ENCODE peak calls at places on chromosomes 13 and 19, in nine cellular contexts. One of them, this sample, is unnamed.
A peak's percentile ranks its signal among the peaks of the same experiment; 100 is the strongest.

GRCh38 chr13:72886272-72887062 is 104.5 kb downstream of the PIBF1 start:
- DNase-seq in IMR-90: peak; percentile 30
- DNase-seq in tibial nerve: no peak
- DNase-seq in bronchial epithelial cell: no peak
- DNase-seq in Panc1: no peak
- DNase-seq in transverse colon: no peak
- DNase-seq in cardiac muscle cell: no peak
- DNase-seq in lower lobe of right lung: no peak
- DNase-seq in adrenal gland: no peak
- DNase-seq in this sample: no peak

GRCh38 chr19:53951947-53952346 is 10.8 kb upstream of the CACNG8 start:
- DNase-seq in cardiac muscle cell: no peak
- DNase-seq in tibial nerve: no peak
- DNase-seq in adrenal gland: no peak
- DNase-seq in IMR-90: no peak
- DNase-seq in Panc1: no peak
- DNase-seq in transverse colon: no peak
- DNase-seq in bronchial epithelial cell: no peak
- DNase-seq in lower lobe of right lung: no peak
- DNase-seq in this sample: no peak

GRCh38 chr19:14156971-14157717 is 20.8 kb upstream of the ASF1B start:
- DNase-seq in lower lobe of right lung: no peak
- DNase-seq in transverse colon: no peak
- DNase-seq in adrenal gland: no peak
- DNase-seq in tibial nerve: no peak
- DNase-seq in cardiac muscle cell: no peak
- DNase-seq in bronchial epithelial cell: no peak
- DNase-seq in IMR-90: no peak
- DNase-seq in Panc1: no peak
- DNase-seq in this sample: no peak

GRCh38 chr19:17448190-17448967 is at the start of gene TMEM221:
- DNase-seq in transverse colon: peak; percentile 61
- DNase-seq in tibial nerve: peak; percentile 16
- DNase-seq in IMR-90: no peak
- DNase-seq in bronchial epithelial cell: no peak
- DNase-seq in Panc1: no peak
- DNase-seq in cardiac muscle cell: peak; percentile 71
- DNase-seq in adrenal gland: peak; percentile 67
- DNase-seq in lower lobe of right lung: peak; percentile 59
- DNase-seq in this sample: peak; percentile 41

GRCh38 chr13:51974485-51974884 is 36.8 kb downstream of the ATP7B start:
- DNase-seq in IMR-90: no peak
- DNase-seq in bronchial epithelial cell: no peak
- DNase-seq in adrenal gland: no peak
- DNase-seq in Panc1: no peak
- DNase-seq in tibial nerve: no peak
- DNase-seq in cardiac muscle cell: no peak
- DNase-seq in lower lobe of right lung: no peak
- DNase-seq in transverse colon: no peak
- DNase-seq in this sample: no peak

GRCh38 chr13:102440259-102440936 is 38.5 kb upstream of the FGF14 start:
- DNase-seq in IMR-90: no peak
- DNase-seq in adrenal gland: no peak
- DNase-seq in lower lobe of right lung: peak; percentile 48
- DNase-seq in tibial nerve: no peak
- DNase-seq in transverse colon: peak; percentile 42
- DNase-seq in Panc1: no peak
- DNase-seq in bronchial epithelial cell: peak; percentile 67
- DNase-seq in cardiac muscle cell: no peak
- DNase-seq in this sample: peak; percentile 49

GRCh38 chr13:111550062-111550461 is 229.6 kb downstream of the TEX29 start:
- DNase-seq in transverse colon: no peak
- DNase-seq in IMR-90: no peak
- DNase-seq in cardiac muscle cell: no peak
- DNase-seq in Panc1: no peak
- DNase-seq in lower lobe of right lung: no peak
- DNase-seq in tibial nerve: no peak
- DNase-seq in adrenal gland: no peak
- DNase-seq in bronchial epithelial cell: no peak
- DNase-seq in this sample: no peak

GRCh38 chr19:49468746-49469447 is 5.1 kb upstream of the FLT3LG start:
- DNase-seq in IMR-90: no peak
- DNase-seq in cardiac muscle cell: peak; percentile 66
- DNase-seq in bronchial epithelial cell: peak; percentile 66
- DNase-seq in tibial nerve: peak; percentile 75
- DNase-seq in lower lobe of right lung: no peak
- DNase-seq in adrenal gland: no peak
- DNase-seq in transverse colon: peak; percentile 77
- DNase-seq in Panc1: no peak
- DNase-seq in this sample: peak; percentile 83

GRCh38 chr13:65913173-65913572 is 1317.0 kb downstream of the PCDH9 start:
- DNase-seq in transverse colon: no peak
- DNase-seq in lower lobe of right lung: no peak
- DNase-seq in tibial nerve: no peak
- DNase-seq in Panc1: no peak
- DNase-seq in bronchial epithelial cell: peak; percentile 83
- DNase-seq in IMR-90: peak; percentile 86
- DNase-seq in adrenal gland: no peak
- DNase-seq in cardiac muscle cell: no peak
- DNase-seq in this sample: no peak

GRCh38 chr19:19873381-19873780 is 7.7 kb downstream of the ZNF253 start:
- DNase-seq in tibial nerve: no peak
- DNase-seq in transverse colon: no peak
- DNase-seq in cardiac muscle cell: no peak
- DNase-seq in IMR-90: no peak
- DNase-seq in Panc1: no peak
- DNase-seq in lower lobe of right lung: no peak
- DNase-seq in adrenal gland: no peak
- DNase-seq in bronchial epithelial cell: peak; percentile 12
- DNase-seq in this sample: no peak

GRCh38 chr13:59771272-59771671 is 392.5 kb downstream of the DIAPH3 start:
- DNase-seq in tibial nerve: no peak
- DNase-seq in IMR-90: peak; percentile 59
- DNase-seq in adrenal gland: no peak
- DNase-seq in Panc1: no peak
- DNase-seq in transverse colon: no peak
- DNase-seq in cardiac muscle cell: peak; percentile 38
- DNase-seq in lower lobe of right lung: no peak
- DNase-seq in bronchial epithelial cell: no peak
- DNase-seq in this sample: no peak

GRCh38 chr13:46114599-46114998 is 9.8 kb upstream of the CPB2 start:
- DNase-seq in cardiac muscle cell: no peak
- DNase-seq in tibial nerve: no peak
- DNase-seq in lower lobe of right lung: no peak
- DNase-seq in transverse colon: no peak
- DNase-seq in adrenal gland: no peak
- DNase-seq in IMR-90: no peak
- DNase-seq in bronchial epithelial cell: no peak
- DNase-seq in Panc1: no peak
- DNase-seq in this sample: no peak

GRCh38 chr13:39910833-39911232 is 255.4 kb downstream of the COG6 start:
- DNase-seq in lower lobe of right lung: no peak
- DNase-seq in IMR-90: no peak
- DNase-seq in bronchial epithelial cell: no peak
- DNase-seq in cardiac muscle cell: no peak
- DNase-seq in tibial nerve: no peak
- DNase-seq in Panc1: no peak
- DNase-seq in transverse colon: no peak
- DNase-seq in adrenal gland: no peak
- DNase-seq in this sample: no peak

GRCh38 chr19:38944981-38945506 is 14.3 kb downstream of the MRPS12 start:
- DNase-seq in IMR-90: no peak
- DNase-seq in adrenal gland: no peak
- DNase-seq in transverse colon: no peak
- DNase-seq in tibial nerve: no peak
- DNase-seq in bronchial epithelial cell: no peak
- DNase-seq in lower lobe of right lung: no peak
- DNase-seq in cardiac muscle cell: no peak
- DNase-seq in Panc1: no peak
- DNase-seq in this sample: no peak
- TF ChIP-seq CTCF in IMR-90: no peak
- TF ChIP-seq CTCF in adrenal gland: no peak
- TF ChIP-seq CTCF in transverse colon: no peak
- TF ChIP-seq CTCF in tibial nerve: no peak
- TF ChIP-seq CTCF in bronchial epithelial cell: no peak
- TF ChIP-seq CTCF in lower lobe of right lung: no peak
- TF ChIP-seq CTCF in cardiac muscle cell: no peak
- TF ChIP-seq CTCF in Panc1: no peak
- TF ChIP-seq CTCF in this sample: no peak

GRCh38 chr19:28869459-28869858 is 343.5 kb downstream of the UQCRFS1 start:
- DNase-seq in IMR-90: no peak
- DNase-seq in adrenal gland: no peak
- DNase-seq in bronchial epithelial cell: no peak
- DNase-seq in tibial nerve: no peak
- DNase-seq in lower lobe of right lung: no peak
- DNase-seq in transverse colon: no peak
- DNase-seq in cardiac muscle cell: no peak
- DNase-seq in Panc1: no peak
- DNase-seq in this sample: no peak

GRCh38 chr19:28868836-28869235 is 344.1 kb downstream of the UQCRFS1 start:
- DNase-seq in tibial nerve: no peak
- DNase-seq in lower lobe of right lung: no peak
- DNase-seq in Panc1: no peak
- DNase-seq in adrenal gland: no peak
- DNase-seq in transverse colon: no peak
- DNase-seq in IMR-90: no peak
- DNase-seq in bronchial epithelial cell: no peak
- DNase-seq in cardiac muscle cell: no peak
- DNase-seq in this sample: no peak

GRCh38 chr19:28873301-28873700 is 339.6 kb downstream of the UQCRFS1 start:
- DNase-seq in Panc1: no peak
- DNase-seq in bronchial epithelial cell: no peak
- DNase-seq in tibial nerve: no peak
- DNase-seq in lower lobe of right lung: no peak
- DNase-seq in adrenal gland: no peak
- DNase-seq in IMR-90: no peak
- DNase-seq in cardiac muscle cell: no peak
- DNase-seq in transverse colon: no peak
- DNase-seq in this sample: no peak

GRCh38 chr19:28867978-28868377 is 345.0 kb downstream of the UQCRFS1 start:
- DNase-seq in bronchial epithelial cell: no peak
- DNase-seq in transverse colon: no peak
- DNase-seq in IMR-90: no peak
- DNase-seq in tibial nerve: no peak
- DNase-seq in lower lobe of right lung: no peak
- DNase-seq in adrenal gland: no peak
- DNase-seq in Panc1: no peak
- DNase-seq in cardiac muscle cell: no peak
- DNase-seq in this sample: no peak

DNA sequence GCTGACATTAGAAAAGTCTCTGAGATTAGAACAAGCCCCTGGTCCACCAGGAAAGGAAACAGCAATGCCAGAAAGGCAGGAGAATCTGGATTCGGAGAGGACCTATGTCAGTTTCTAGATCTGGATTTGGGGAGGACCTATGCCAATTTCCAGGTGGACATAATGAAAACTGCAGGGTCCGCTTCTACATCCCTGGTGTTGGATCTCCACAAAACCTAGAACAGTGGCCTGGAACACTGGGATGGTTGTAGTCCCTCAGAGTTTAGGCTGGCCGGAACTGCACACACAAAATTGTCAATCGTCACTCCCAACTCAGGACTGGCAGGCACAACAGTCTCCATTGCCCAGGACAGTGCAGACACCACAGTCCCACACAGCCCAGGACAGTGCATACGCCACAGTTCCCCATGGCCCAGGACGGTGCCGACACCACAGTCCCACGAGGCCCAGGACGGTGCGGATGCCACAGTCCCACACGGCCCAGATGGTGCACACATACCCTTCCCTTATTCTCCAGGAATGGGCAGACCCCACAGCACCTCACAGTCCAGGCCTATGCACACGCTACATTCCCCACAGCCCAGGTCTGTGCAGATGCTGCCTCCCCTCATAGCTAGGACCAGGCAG is 341.7 kb downstream of the UQCRFS1 start:
- DNase-seq in adrenal gland: no peak
- DNase-seq in IMR-90: no peak
- DNase-seq in cardiac muscle cell: no peak
- DNase-seq in tibial nerve: no peak
- DNase-seq in transverse colon: no peak
- DNase-seq in Panc1: no peak
- DNase-seq in lower lobe of right lung: no peak
- DNase-seq in bronchial epithelial cell: no peak
- DNase-seq in this sample: no peak
- H3K4me3 ChIP-seq in adrenal gland: no peak overlapping the region
- H3K4me3 ChIP-seq in IMR-90: no peak overlapping the region
- H3K4me3 ChIP-seq in cardiac muscle cell: no peak overlapping the region
- H3K4me3 ChIP-seq in tibial nerve: no peak overlapping the region
- H3K4me3 ChIP-seq in transverse colon: no peak overlapping the region
- H3K4me3 ChIP-seq in Panc1: no peak overlapping the region
- H3K4me3 ChIP-seq in lower lobe of right lung: no peak overlapping the region
- H3K4me3 ChIP-seq in bronchial epithelial cell: no peak overlapping the region
- H3K4me3 ChIP-seq in this sample: no peak overlapping the region

GRCh38 chr19:6218497-6219146 is 61.2 kb downstream of the MLLT1 start:
- DNase-seq in lower lobe of right lung: peak; percentile 91
- DNase-seq in adrenal gland: peak; percentile 95
- DNase-seq in IMR-90: peak; percentile 75
- DNase-seq in transverse colon: peak; percentile 89
- DNase-seq in cardiac muscle cell: peak; percentile 85
- DNase-seq in tibial nerve: peak; percentile 95
- DNase-seq in Panc1: peak; percentile 42
- DNase-seq in bronchial epithelial cell: peak; percentile 61
- DNase-seq in this sample: peak; percentile 74
- H3K36me3 ChIP-seq in lower lobe of right lung: peaks cover 57% of the 10 kb centered on the region
- H3K36me3 ChIP-seq in adrenal gland: no peaks in the 10 kb centered on the region
- H3K36me3 ChIP-seq in IMR-90: peaks cover 22% of the 10 kb centered on the region
- H3K36me3 ChIP-seq in transverse colon: no peaks in the 10 kb centered on the region
- H3K36me3 ChIP-seq in cardiac muscle cell: peaks cover 4% of the 10 kb centered on the region
- H3K36me3 ChIP-seq in tibial nerve: no peaks in the 10 kb centered on the region
- H3K36me3 ChIP-seq in Panc1: no peaks in the 10 kb centered on the region
- H3K36me3 ChIP-seq in bronchial epithelial cell: peaks cover 10% of the 10 kb centered on the region
- H3K36me3 ChIP-seq in this sample: peaks cover 15% of the 10 kb centered on the region

DNA sequence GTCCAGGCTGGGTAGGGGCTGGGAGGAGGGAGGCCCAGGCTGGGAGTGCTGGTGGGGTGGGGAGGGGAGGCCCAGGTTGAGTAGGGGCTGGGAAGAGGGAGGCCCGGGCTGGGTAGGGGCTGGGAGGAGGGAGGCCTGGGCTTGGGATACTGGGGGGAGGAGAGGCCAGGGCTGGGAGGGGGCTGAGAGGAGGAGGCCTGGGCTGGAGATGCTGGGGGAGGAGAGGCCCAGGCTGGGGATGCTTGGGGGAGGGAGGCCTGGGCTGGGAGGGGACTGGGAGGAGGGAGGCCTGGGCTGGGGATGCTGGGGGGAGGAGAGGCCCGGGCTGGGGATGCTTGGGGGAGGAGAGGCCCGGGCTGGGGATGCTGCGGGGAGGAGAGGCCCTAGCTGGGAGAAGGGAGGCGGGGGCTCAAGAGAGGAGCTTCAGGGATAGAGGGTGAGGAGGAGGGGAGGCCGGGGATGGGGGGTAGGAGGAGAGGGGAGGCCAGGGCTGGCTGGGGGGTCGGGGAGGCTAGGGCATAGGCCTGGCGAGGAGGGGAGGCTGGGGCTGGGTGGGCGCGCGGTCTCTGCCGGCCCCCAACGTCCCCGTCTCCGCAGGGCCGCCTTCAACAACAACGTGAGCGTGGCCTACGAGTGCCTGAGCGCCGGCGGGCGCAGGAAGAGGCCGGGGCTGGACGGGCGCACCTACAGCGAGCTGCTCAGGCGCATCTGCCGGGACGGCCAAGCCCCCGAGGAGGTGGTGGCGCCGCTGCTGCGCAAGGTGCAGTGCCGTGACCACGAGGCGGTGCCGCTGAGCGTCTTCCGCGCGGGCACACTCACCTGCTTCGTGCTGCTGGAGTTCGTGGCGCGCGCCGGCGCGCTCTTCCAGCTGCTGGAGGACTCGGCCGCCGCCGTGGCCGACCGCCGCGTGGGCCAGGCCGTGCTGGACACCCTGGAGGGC is 11.3 kb downstream of the TPGS1 start:
- DNase-seq in bronchial epithelial cell: no peak
- DNase-seq in cardiac muscle cell: peak; percentile 59
- DNase-seq in transverse colon: peak; percentile 40
- DNase-seq in IMR-90: peak; percentile 63
- DNase-seq in Panc1: no peak
- DNase-seq in adrenal gland: no peak
- DNase-seq in tibial nerve: no peak
- DNase-seq in lower lobe of right lung: no peak
- DNase-seq in this sample: peak; percentile 51
- TF ChIP-seq CTCF in bronchial epithelial cell: peak; percentile 21
- TF ChIP-seq CTCF in cardiac muscle cell: no peak
- TF ChIP-seq CTCF in transverse colon: peak; percentile 23
- TF ChIP-seq CTCF in IMR-90: no peak
- TF ChIP-seq CTCF in Panc1: no peak
- TF ChIP-seq CTCF in adrenal gland: no peak
- TF ChIP-seq CTCF in tibial nerve: no peak
- TF ChIP-seq CTCF in lower lobe of right lung: no peak
- TF ChIP-seq CTCF in this sample: peak; percentile 11

This sample was measured in GM06990.